ENCODE peak calls at places on chromosomes 16 and 17, in five cellular contexts. H is H1, J is ovary, I is A549, O is K562. U is an unnamed sample.

GRCh38 chr16:86298166-86299131 is 211.9 kb upstream of the FOXF1 start:
- DNase-seq in I (no peak), J (no peak), O (no peak), H (no peak), U (no peak)

GRCh38 chr17:21033350-21033749 is 9.5 kb downstream of the USP22 start:
- DNase-seq in O (no peak), H (no peak), J (no peak), I (no peak), U (no peak)

GRCh38 chr16:559021-559380 is 1.2 kb upstream of the PRR35 start:
- DNase-seq in J (no peak), H (no peak), O (no peak), I (no peak), U (no peak)

GRCh38 chr17:28350271-28350670 is 7.1 kb downstream of the POLDIP2 start:
- DNase-seq in J (no peak), I (no peak), H (no peak), O (no peak), U (no peak)

GRCh38 chr16:87360862-87361610 is 22.5 kb downstream of the FBXO31 start:
- DNase-seq in J (no peak), I (no peak), O (no peak), H (no peak), U (no peak)

GRCh38 chr17:60804831-60805230 is 127.2 kb downstream of the BCAS3 start:
- DNase-seq in H (no peak), I (no peak), O (no peak), J (no peak), U (no peak)

GRCh38 chr17:78356163-78356713 is 3.6 kb downstream of the SOCS3 start:
- DNase-seq in I (peak), H (peak), J (no peak), O (peak), U (peak)

GRCh38 chr17:3738562-3739295 is 15.0 kb downstream of the HASPIN start:
- DNase-seq in I (no peak), O (no peak), J (no peak), H (no peak), U (peak)

GRCh38 chr16:67936876-67937605 is 391 bp upstream of the PSMB10 start:
- DNase-seq in J (no peak), O (no peak), H (no peak), I (no peak), U (peak)

GRCh38 chr16:1651055-1651454 is 27.0 kb upstream of the JPT2 start:
- DNase-seq in H (no peak), I (no peak), O (no peak), J (no peak), U (no peak)

GRCh38 chr17:38910325-38910724 is 15.1 kb upstream of the LASP1NB start:
- DNase-seq in J (peak), H (no peak), O (no peak), I (no peak), U (no peak)

GRCh38 chr16:11133344-11133921 is 122.6 kb downstream of the SOCS1 start:
- DNase-seq in O (peak), J (peak), I (no peak), H (no peak), U (peak)

GRCh38 chr16:26983426-26983825 is 83.3 kb upstream of the C16orf82 start:
- DNase-seq in J (no peak), O (no peak), H (no peak), I (no peak), U (no peak)

GRCh38 chr16:50207652-50208051 is 54.5 kb downstream of the TENT4B start:
- DNase-seq in J (no peak), I (no peak), O (no peak), H (no peak), U (no peak)

GRCh38 chr16:77450790-77451487 is 16.1 kb upstream of the ADAMTS18 start:
- DNase-seq in I (no peak), H (no peak), O (no peak), J (no peak), U (no peak)

GRCh38 chr17:72167593-72167992 is 46.8 kb downstream of the SOX9 start:
- DNase-seq in J (no peak), O (no peak), I (no peak), H (no peak), U (no peak)

GRCh38 chr16:31354394-31355291 is at the start of gene ITGAX:
- DNase-seq in I (peak), H (no peak), J (no peak), O (peak), U (peak)

GRCh38 chr17:1506649-1507254 is 9.7 kb downstream of the INPP5K start:
- DNase-seq in I (no peak), O (no peak), H (no peak), J (no peak), U (no peak)

GRCh38 chr17:15398291-15398690 is 56.9 kb upstream of the TEKT3 start:
- DNase-seq in J (no peak), H (no peak), O (no peak), I (no peak), U (no peak)

GRCh38 chr16:1316033-1316405 is 6.6 kb downstream of the UBE2I start:
- DNase-seq in O (no peak), I (no peak), J (no peak), H (no peak), U (no peak)

GRCh38 chr16:47197536-47198179 is 53.9 kb upstream of the NETO2 start:
- DNase-seq in O (no peak), J (no peak), I (no peak), H (no peak), U (no peak)

GRCh38 chr17:4544656-4545216 is 10.4 kb downstream of the MYBBP1A start:
- DNase-seq in O (no peak), H (no peak), J (peak), I (no peak), U (no peak)

GRCh38 chr17:72351884-72352346 is 231.1 kb downstream of the SOX9 start:
- DNase-seq in O (no peak), I (no peak), J (no peak), H (no peak), U (no peak)

GRCh38 chr16:9308300-9309209 is 217.1 kb downstream of the HAPSTR1 start:
- DNase-seq in O (no peak), H (no peak), J (no peak), I (no peak), U (no peak)

GRCh38 chr16:17370233-17371013 is 100.3 kb downstream of the XYLT1 start:
- DNase-seq in O (no peak), I (no peak), J (no peak), H (no peak), U (no peak)

GRCh38 chr17:58309918-58310259 is 18.7 kb downstream of the TSPOAP1 start:
- DNase-seq in O (no peak), H (no peak), J (no peak), I (no peak), U (no peak)

GRCh38 chr16:10566613-10567012 is 13.8 kb downstream of the EMP2 start:
- DNase-seq in I (no peak), H (no peak), J (no peak), O (no peak), U (no peak)

GRCh38 chr17:2230877-2231276 is 72.7 kb downstream of the SMG6 start:
- DNase-seq in H (no peak), O (no peak), J (no peak), I (no peak), U (no peak)

GRCh38 chr16:49756971-49757743 is 98.8 kb downstream of the ZNF423 start:
- DNase-seq in O (no peak), I (no peak), J (no peak), H (no peak), U (no peak)

DNA sequence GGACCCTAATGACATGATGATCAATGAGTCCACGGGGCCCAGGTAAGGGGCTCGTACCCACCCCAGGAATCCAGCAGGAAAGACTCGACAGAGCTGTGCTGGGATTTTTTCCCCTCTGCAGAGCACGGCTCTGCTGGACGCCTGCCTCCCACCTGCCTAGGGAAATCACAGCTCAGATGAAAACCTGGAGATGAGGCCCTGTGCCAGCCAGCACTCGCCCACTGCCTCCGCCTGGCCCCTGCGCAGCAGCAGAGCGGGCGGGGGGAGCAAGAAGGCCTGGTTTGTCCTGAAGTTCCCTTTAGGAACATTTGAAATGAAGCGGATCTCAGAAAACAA is 48.1 kb downstream of the RBFOX3 start:
- DNase-seq in H (no peak), I (no peak), J (no peak), O (no peak), U (no peak)
- TF ChIP-seq POLR2A in H (no peak), I (no peak), J (no peak), O (no peak), U (no peak)

GRCh38 chr17:42866631-42867575 is 15.9 kb downstream of the AOC3 start:
- DNase-seq in J (no peak), O (no peak), I (no peak), H (no peak), U (no peak)
- H3K27ac ChIP-seq in J (no peak), O (no peak), I (no peak), H (no peak), U (no peak)

DNA sequence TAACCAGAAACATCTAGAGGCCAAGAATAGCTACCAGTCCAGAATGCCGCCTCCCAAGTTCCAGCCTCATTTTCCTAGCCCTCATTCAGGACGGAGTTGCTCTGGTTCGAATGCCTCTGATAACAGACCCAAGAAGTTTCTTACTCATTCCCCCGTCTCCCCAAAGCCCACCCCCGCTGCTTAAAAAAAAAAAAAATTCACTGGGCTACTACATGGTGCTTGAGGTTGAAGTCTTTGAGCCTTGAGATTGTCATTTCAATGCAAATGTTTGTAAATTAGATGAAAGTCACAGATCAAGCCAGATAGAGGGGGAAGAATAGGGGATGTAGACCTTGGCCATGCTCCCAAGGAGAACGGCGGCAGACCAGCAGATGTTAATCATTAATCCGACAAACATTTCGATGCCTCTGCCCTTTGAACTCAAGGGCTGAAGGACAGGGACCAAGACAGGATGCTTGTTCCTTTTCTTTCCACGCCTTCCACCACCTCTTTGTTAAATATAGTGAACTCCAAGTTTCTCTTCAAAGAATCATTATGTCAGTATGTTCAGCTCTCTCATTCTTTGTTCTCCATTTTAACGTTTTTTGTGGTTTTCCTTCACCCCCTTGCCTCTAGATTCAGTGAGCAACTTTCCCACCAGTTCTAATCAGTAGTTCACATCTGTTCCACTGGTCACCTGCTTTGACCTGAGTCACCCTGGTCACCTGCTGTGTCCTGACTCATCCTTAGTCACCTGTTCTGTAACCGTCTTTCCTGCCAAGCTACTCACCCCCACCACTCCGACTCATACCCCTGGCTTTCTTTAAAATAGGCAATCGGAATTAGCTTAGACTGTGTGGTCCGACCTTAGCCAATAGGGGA is 190.3 kb downstream of the CPPED1 start:
- DNase-seq in O (peak), J (no peak), I (peak), H (peak), U (no peak)
- TF ChIP-seq EP300 in O (peak), J (no peak), I (peak), H (no peak), U (no peak)

GRCh38 chr17:81923302-81924260 is 4.0 kb downstream of the MAFG start:
- DNase-seq in O (peak), H (no peak), J (peak), I (peak), U (peak)
- TF ChIP-seq POLR2A in O (peak), H (peak), J (no peak), I (peak), U (no peak)

GRCh38 chr16:58225965-58226602 is 28.2 kb upstream of the CSNK2A2 start:
- DNase-seq in O (peak), J (no peak), I (no peak), H (no peak), U (no peak)
- H3K27ac ChIP-seq in O (no peak), J (no peak), I (no peak), H (no peak), U (no peak)

U was measured in stomach.